ENCODE peak calls at places on chromosomes 3 and 15, in six cellular contexts. O is WTC11; D is AG08396; P is CD4-positive, CD25-positive, alpha-beta regulatory T cell; B is frontal cortex; S is LoVo. K is an unnamed sample.

GRCh38 chr15:80203361-80203885 is 48.6 kb downstream of the CTXND1 start:
- DNase-seq in O (peak), D (no peak), P (no peak), B (no peak), S (no peak), K (no peak)

GRCh38 chr3:150296966-150297365 is 111.1 kb upstream of the TSC22D2 start:
- DNase-seq in O (no peak), D (no peak), P (no peak), B (no peak), S (no peak), K (no peak)

GRCh38 chr15:31397851-31398661 is 71.4 kb downstream of the KLF13 start:
- DNase-seq in O (no peak), D (no peak), P (no peak), B (no peak), S (peak), K (peak)

GRCh38 chr15:92130244-92130643 is 263.4 kb upstream of the ST8SIA2 start:
- DNase-seq in O (no peak), D (no peak), P (no peak), B (no peak), S (no peak), K (no peak)

GRCh38 chr3:185613016-185613415 is 26.9 kb downstream of the SENP2 start:
- DNase-seq in O (no peak), D (no peak), P (no peak), B (no peak), S (no peak), K (no peak)

GRCh38 chr15:63392355-63393009 is 10.8 kb upstream of the CA12 start:
- DNase-seq in O (no peak), D (no peak), P (no peak), B (no peak), S (no peak), K (no peak)

GRCh38 chr3:134214239-134214638 is 36.4 kb downstream of the RYK start:
- DNase-seq in O (no peak), D (no peak), P (no peak), B (no peak), S (no peak), K (no peak)

GRCh38 chr3:59771760-59772159 is 721.9 kb upstream of the CFAP20DC start:
- DNase-seq in O (no peak), D (peak), P (no peak), B (no peak), S (no peak), K (peak)

GRCh38 chr3:46946856-46947544 is 29.5 kb downstream of the CCDC12 start:
- DNase-seq in O (no peak), D (no peak), P (peak), B (no peak), S (peak), K (peak)